ENCODE peak calls at places on chromosome 11, in four cellular contexts. U, H, G and V are unnamed samples.

GRCh38 chr11:28767574-28767973 is 659.4 kb downstream of the METTL15 start:
- DNase-seq in U (no peak), H (no peak), G (no peak), V (no peak)

GRCh38 chr11:66721939-66722338 is 7.1 kb downstream of the SPTBN2 start:
- DNase-seq in U (no peak), H (no peak), G (no peak), V (no peak)

GRCh38 chr11:64804346-64805210 is 1.6 kb upstream of the MAP4K2 start:
- DNase-seq in U (no peak), H (peak; percentile 53), G (no peak), V (no peak)

GRCh38 chr11:18615628-18616392 is 16.2 kb downstream of the MISFA start:
- DNase-seq in U (no peak), H (no peak), G (peak; percentile 78), V (no peak)

GRCh38 chr11:36015806-36016205 is 71.9 kb downstream of the LDLRAD3 start:
- DNase-seq in U (peak; percentile 75), H (no peak), G (no peak), V (no peak)

GRCh38 chr11:62081378-62082291 is 42.2 kb upstream of the INCENP start:
- DNase-seq in U (peak; percentile 83), H (peak; percentile 89), G (peak; percentile 72), V (peak; percentile 84)

GRCh38 chr11:71931245-71931602 is 2.4 kb downstream of the RNF121 start:
- DNase-seq in U (no peak), H (no peak), G (peak; percentile 77), V (no peak)

GRCh38 chr11:2975594-2975993 is 16.5 kb downstream of the NAP1L4 start:
- DNase-seq in U (no peak), H (no peak), G (peak; percentile 65), V (no peak)

GRCh38 chr11:103927535-103927934 is 108.9 kb upstream of the DDI1 start:
- DNase-seq in U (no peak), H (no peak), G (peak; percentile 65), V (no peak)

GRCh38 chr11:118610773-118611432 is 3.5 kb downstream of the PHLDB1 start:
- DNase-seq in U (peak; percentile 84), H (peak; percentile 95), G (peak; percentile 74), V (peak; percentile 93)

GRCh38 chr11:121931748-121932352 is 184.2 kb downstream of the BLID start:
- DNase-seq in U (no peak), H (no peak), G (no peak), V (no peak)

GRCh38 chr11:65084598-65085375 is 765 bp downstream of the ZFPL1 start:
- DNase-seq in U (no peak), H (no peak), G (no peak), V (no peak)

GRCh38 chr11:66934971-66935779 is 23.0 kb downstream of the PC start:
- DNase-seq in U (no peak), H (no peak), G (no peak), V (no peak)

GRCh38 chr11:7688238-7688826 is 15.0 kb upstream of the CYB5R2 start:
- DNase-seq in U (no peak), H (peak; percentile 18), G (peak; percentile 48), V (peak; percentile 43)
- TF ChIP-seq CTCF in U (peak; percentile 65), H (peak; percentile 83), G (peak; percentile 72), V (peak; percentile 92)

GRCh38 chr11:102061276-102061675 is 14.0 kb downstream of the CFAP300 start:
- DNase-seq in U (no peak), H (no peak), G (no peak), V (no peak)
- TF ChIP-seq CTCF in U (peak; percentile 36), H (no peak), G (no peak), V (no peak)

GRCh38 chr11:14623036-14623435 is 20.6 kb upstream of the PDE3B start:
- DNase-seq in U (no peak), H (no peak), G (no peak), V (no peak)
- TF ChIP-seq CTCF in U (no peak), H (no peak), G (peak; percentile 4), V (no peak)

DNA sequence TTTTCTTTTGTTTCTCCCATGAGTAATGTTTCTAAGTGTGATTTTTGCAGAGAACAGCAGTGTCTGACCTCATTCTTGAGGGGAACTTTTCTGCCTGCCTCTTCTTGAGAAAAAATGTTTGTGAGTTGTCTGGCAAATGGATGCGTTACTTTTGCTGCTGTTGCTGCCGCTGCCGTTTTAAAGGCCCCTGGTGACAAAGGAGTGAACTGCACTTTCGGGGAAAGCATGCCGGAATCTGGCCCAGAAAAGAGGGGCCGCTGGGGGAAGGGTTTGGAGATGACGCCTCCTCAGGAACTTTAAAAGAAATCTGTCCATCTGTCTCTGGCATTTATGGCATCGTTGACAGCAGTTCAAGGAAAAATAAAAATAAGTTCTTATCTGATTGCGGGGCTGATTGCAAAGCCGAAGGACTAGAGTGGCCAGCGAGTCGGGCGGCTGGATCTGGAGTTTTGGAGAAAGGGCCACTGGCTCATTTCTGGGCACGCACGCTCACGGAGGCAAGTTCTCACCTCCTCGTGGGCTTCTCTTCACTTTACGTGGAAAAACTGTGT is 16.5 kb downstream of the ZBTB16 start:
- DNase-seq in U (peak; percentile 76), H (peak; percentile 69), G (no peak), V (peak; percentile 66)
- TF ChIP-seq CTCF in U (peak; percentile 78), H (peak; percentile 54), G (peak; percentile 27), V (peak; percentile 78)

GRCh38 chr11:1309498-1310314 is at the start of gene TOLLIP:
- DNase-seq in U (peak; percentile 99), H (peak; percentile 95), G (peak; percentile 96), V (peak; percentile 98)
- TF ChIP-seq CTCF in U (peak; percentile 7), H (no peak), G (peak; percentile 6), V (no peak)

GRCh38 chr11:91220476-91221202 is 997.8 kb upstream of the CHORDC1 start:
- DNase-seq in U (no peak), H (no peak), G (no peak), V (no peak)
- TF ChIP-seq CTCF in U (no peak), H (no peak), G (no peak), V (no peak)